ENCODE peak calls at places on chromosome 16, in eight cellular contexts. T, H, W, D, X, O, P and B are unnamed samples.

GRCh38 chr16:82459580-82460256 is 167.1 kb upstream of the CDH13 start:
- DNase-seq in O (no peak), P (no peak), H (no peak), X (peak; percentile 26), T (no peak), W (no peak), D (no peak), B (no peak)

GRCh38 chr16:85448557-85449194 is 164.4 kb upstream of the GSE1 start:
- DNase-seq in T (no peak), D (no peak), H (peak; percentile 96), X (no peak), P (no peak), W (peak; percentile 74), O (peak; percentile 82), B (peak; percentile 81)

GRCh38 chr16:67393790-67394270 is 532 bp upstream of the TPPP3 start:
- DNase-seq in W (no peak), P (no peak), O (no peak), X (no peak), H (peak; percentile 54), D (no peak), T (no peak), B (no peak)

GRCh38 chr16:64428463-64428862 is 693.4 kb downstream of the CDH11 start:
- DNase-seq in P (no peak), W (no peak), H (peak; percentile 53), X (no peak), T (no peak), O (no peak), D (peak; percentile 9), B (no peak)

GRCh38 chr16:3215601-3216262 is 19.2 kb downstream of the ZNF200 start:
- DNase-seq in X (no peak), W (peak; percentile 13), H (no peak), O (no peak), D (no peak), T (no peak), P (no peak), B (no peak)

GRCh38 chr16:50245417-50246298 is 20.7 kb upstream of the ADCY7 start:
- DNase-seq in X (peak; percentile 71), P (no peak), O (peak; percentile 80), W (peak; percentile 56), T (peak; percentile 79), H (peak; percentile 50), D (peak; percentile 84), B (peak; percentile 51)

GRCh38 chr16:88561485-88562369 is 8.5 kb upstream of the ZC3H18 start:
- DNase-seq in O (peak; percentile 69), W (peak; percentile 19), X (no peak), D (peak; percentile 78), P (peak; percentile 61), H (peak; percentile 44), T (no peak), B (no peak)

GRCh38 chr16:1333149-1333812 is at the start of gene BAIAP3:
- DNase-seq in O (peak; percentile 69), H (peak; percentile 63), D (peak; percentile 57), X (no peak), P (peak; percentile 62), W (no peak), T (no peak), B (peak; percentile 65)

GRCh38 chr16:67226295-67226803 is 581 bp upstream of the TMEM208 start:
- DNase-seq in P (no peak), H (no peak), D (no peak), T (no peak), O (no peak), X (no peak), W (no peak), B (no peak)

GRCh38 chr16:67128417-67128816 is 18.7 kb downstream of the PHAF1 start:
- DNase-seq in T (no peak), D (no peak), O (no peak), X (no peak), W (no peak), H (no peak), P (no peak), B (no peak)

GRCh38 chr16:52494145-52494544 is 52.8 kb downstream of the TOX3 start:
- DNase-seq in P (no peak), H (peak; percentile 81), D (no peak), O (no peak), W (no peak), X (no peak), T (no peak), B (no peak)

GRCh38 chr16:3036726-3037315 is at the start of gene BICDL2:
- DNase-seq in T (no peak), H (peak; percentile 66), W (no peak), D (no peak), X (no peak), P (peak; percentile 91), O (no peak), B (no peak)

GRCh38 chr16:54517181-54517580 is 230.6 kb upstream of the IRX3 start:
- DNase-seq in W (no peak), D (no peak), P (no peak), X (no peak), T (no peak), O (no peak), H (no peak), B (no peak)

GRCh38 chr16:24534634-24535033 is 4.7 kb upstream of the RBBP6 start:
- DNase-seq in X (no peak), T (no peak), O (no peak), H (no peak), P (no peak), W (no peak), D (no peak), B (no peak)

GRCh38 chr16:78126662-78127061 is 27.2 kb downstream of the WWOX start:
- DNase-seq in W (no peak), X (no peak), H (no peak), P (no peak), D (no peak), T (no peak), O (no peak), B (no peak)

GRCh38 chr16:67240506-67240905 is 6.8 kb downstream of the FHOD1 start:
- DNase-seq in P (no peak), H (no peak), W (no peak), T (no peak), X (peak; percentile 81), O (no peak), D (peak; percentile 39), B (peak; percentile 11)

GRCh38 chr16:11405331-11406176 is 60.3 kb downstream of the RMI2 start:
- DNase-seq in W (peak; percentile 61), T (no peak), X (peak; percentile 72), H (peak; percentile 64), O (no peak), P (peak; percentile 86), D (peak; percentile 60), B (no peak)

GRCh38 chr16:82653550-82654511 is 27.1 kb downstream of the CDH13 start:
- DNase-seq in O (peak; percentile 49), P (no peak), T (no peak), W (peak; percentile 32), D (peak; percentile 63), X (peak; percentile 93), H (no peak), B (no peak)

GRCh38 chr16:77324727-77325126 is 110.1 kb downstream of the ADAMTS18 start:
- DNase-seq in X (no peak), T (no peak), D (no peak), O (no peak), H (no peak), P (no peak), W (no peak), B (no peak)

GRCh38 chr16:70692130-70692470 is 6.2 kb upstream of the MTSS2 start:
- DNase-seq in P (no peak), X (no peak), W (no peak), T (no peak), O (no peak), H (no peak), D (no peak), B (no peak)

GRCh38 chr16:9077001-9077809 is 14.2 kb upstream of the HAPSTR1 start:
- DNase-seq in O (no peak), W (peak; percentile 76), P (no peak), D (peak; percentile 43), X (peak; percentile 93), T (no peak), H (no peak), B (no peak)

GRCh38 chr16:87288753-87289362 is 28.3 kb downstream of the C16orf95 start:
- DNase-seq in T (no peak), O (no peak), D (no peak), P (no peak), H (no peak), W (no peak), X (no peak), B (no peak)

GRCh38 chr16:82963653-82964052 is 336.9 kb downstream of the CDH13 start:
- DNase-seq in O (no peak), P (no peak), X (no peak), H (no peak), T (no peak), D (no peak), W (no peak), B (no peak)

GRCh38 chr16:4962716-4963115 is 4.6 kb downstream of the SEC14L5 start:
- DNase-seq in W (peak; percentile 54), H (no peak), X (no peak), P (no peak), D (no peak), O (no peak), T (no peak), B (no peak)

GRCh38 chr16:1871974-1872635 is at the start of gene MEIOB:
- DNase-seq in P (peak; percentile 88), X (peak; percentile 73), H (peak; percentile 55), T (no peak), O (peak; percentile 75), W (no peak), D (no peak), B (no peak)

GRCh38 chr16:70800306-70800705 is 652 bp downstream of the VAC14 start:
- DNase-seq in H (no peak), O (peak; percentile 29), D (no peak), P (no peak), X (no peak), W (peak; percentile 34), T (no peak), B (no peak)

GRCh38 chr16:379961-380836 is 1.6 kb downstream of the PGAP6 start:
- DNase-seq in X (no peak), T (no peak), O (no peak), H (no peak), W (no peak), D (no peak), P (no peak), B (no peak)

GRCh38 chr16:12235110-12235509 is 258.6 kb downstream of the SNX29 start:
- DNase-seq in H (peak; percentile 80), P (no peak), X (no peak), O (no peak), T (no peak), D (no peak), W (no peak), B (no peak)

GRCh38 chr16:55242667-55243066 is 81.3 kb upstream of the IRX6 start:
- DNase-seq in P (peak; percentile 29), D (no peak), O (no peak), X (no peak), W (no peak), T (no peak), H (no peak), B (no peak)

GRCh38 chr16:4414187-4414909 is 2.0 kb downstream of the CORO7 start:
- DNase-seq in W (peak; percentile 94), X (no peak), T (no peak), P (no peak), O (no peak), D (no peak), H (peak; percentile 31), B (no peak)

GRCh38 chr16:23160574-23160973 is 11.3 kb upstream of the USP31 start:
- DNase-seq in P (no peak), D (no peak), T (no peak), O (no peak), W (no peak), H (no peak), X (no peak), B (no peak)